ENCODE peak calls at places on chromosomes 4 and X, in six cellular contexts. One of them, this sample, is unnamed.

GRCh38 chr4:168993724-168994510 is 16.1 kb downstream of the CBR4 start:
- DNase-seq in Right ventricle myocardium superior: no peak
- DNase-seq in RPMI7951: peak
- DNase-seq in HEK293T: no peak
- DNase-seq in GM12891: no peak
- DNase-seq in cardiac fibroblast: peak
- DNase-seq in this sample: no peak

GRCh38 chr4:94690851-94691254 is 66.9 kb upstream of the BMPR1B start:
- DNase-seq in cardiac fibroblast: peak
- DNase-seq in GM12891: no peak
- DNase-seq in RPMI7951: peak
- DNase-seq in Right ventricle myocardium superior: no peak
- DNase-seq in HEK293T: no peak
- DNase-seq in this sample: no peak

GRCh38 chrX:46882266-46882665 is 30.0 kb upstream of the JADE3 start:
- DNase-seq in cardiac fibroblast: no peak
- DNase-seq in HEK293T: no peak
- DNase-seq in GM12891: no peak
- DNase-seq in RPMI7951: no peak
- DNase-seq in Right ventricle myocardium superior: no peak
- DNase-seq in this sample: no peak

GRCh38 chr4:84547211-84547610 is 35.7 kb upstream of the CDS1 start:
- DNase-seq in GM12891: no peak
- DNase-seq in cardiac fibroblast: no peak
- DNase-seq in HEK293T: no peak
- DNase-seq in RPMI7951: no peak
- DNase-seq in Right ventricle myocardium superior: no peak
- DNase-seq in this sample: no peak

GRCh38 chr4:109433281-109434006 is at the start of gene SEC24B:
- DNase-seq in Right ventricle myocardium superior: peak
- DNase-seq in cardiac fibroblast: peak
- DNase-seq in GM12891: peak
- DNase-seq in RPMI7951: peak
- DNase-seq in HEK293T: peak
- DNase-seq in this sample: peak

GRCh38 chrX:137033774-137034507 is at the start of gene GPR101:
- DNase-seq in RPMI7951: no peak
- DNase-seq in HEK293T: no peak
- DNase-seq in Right ventricle myocardium superior: no peak
- DNase-seq in GM12891: no peak
- DNase-seq in cardiac fibroblast: no peak
- DNase-seq in this sample: no peak

GRCh38 chr4:81504685-81505598 is 33.2 kb upstream of the RASGEF1B start:
- DNase-seq in Right ventricle myocardium superior: peak
- DNase-seq in HEK293T: no peak
- DNase-seq in GM12891: no peak
- DNase-seq in cardiac fibroblast: peak
- DNase-seq in RPMI7951: no peak
- DNase-seq in this sample: peak

GRCh38 chrX:9662148-9662547 is 103.5 kb downstream of the GPR143 start:
- DNase-seq in Right ventricle myocardium superior: no peak
- DNase-seq in GM12891: no peak
- DNase-seq in cardiac fibroblast: peak
- DNase-seq in RPMI7951: peak
- DNase-seq in HEK293T: no peak
- DNase-seq in this sample: no peak

GRCh38 chrX:13387656-13388421 is 68.0 kb upstream of the ATXN3L start:
- DNase-seq in RPMI7951: peak
- DNase-seq in HEK293T: no peak
- DNase-seq in cardiac fibroblast: no peak
- DNase-seq in GM12891: no peak
- DNase-seq in Right ventricle myocardium superior: no peak
- DNase-seq in this sample: no peak

GRCh38 chrX:54357414-54358377 is at the start of gene WNK3:
- DNase-seq in HEK293T: peak
- DNase-seq in Right ventricle myocardium superior: peak
- DNase-seq in RPMI7951: peak
- DNase-seq in cardiac fibroblast: peak
- DNase-seq in GM12891: peak
- DNase-seq in this sample: peak

GRCh38 chrX:65689377-65689776 is 21.9 kb downstream of the MSN start:
- DNase-seq in Right ventricle myocardium superior: no peak
- DNase-seq in cardiac fibroblast: no peak
- DNase-seq in HEK293T: no peak
- DNase-seq in GM12891: no peak
- DNase-seq in RPMI7951: no peak
- DNase-seq in this sample: no peak

GRCh38 chr4:81984746-81985145 is 389.0 kb downstream of the HNRNPD start:
- DNase-seq in HEK293T: no peak
- DNase-seq in Right ventricle myocardium superior: no peak
- DNase-seq in GM12891: no peak
- DNase-seq in cardiac fibroblast: no peak
- DNase-seq in RPMI7951: no peak
- DNase-seq in this sample: no peak

GRCh38 chr4:93359609-93360008 is 468.9 kb upstream of the ATOH1 start:
- DNase-seq in cardiac fibroblast: no peak
- DNase-seq in RPMI7951: no peak
- DNase-seq in GM12891: no peak
- DNase-seq in Right ventricle myocardium superior: no peak
- DNase-seq in HEK293T: no peak
- DNase-seq in this sample: no peak

GRCh38 chrX:22690116-22690515 is 309.6 kb upstream of the DDX53 start:
- DNase-seq in GM12891: no peak
- DNase-seq in cardiac fibroblast: peak
- DNase-seq in RPMI7951: no peak
- DNase-seq in Right ventricle myocardium superior: no peak
- DNase-seq in HEK293T: no peak
- DNase-seq in this sample: no peak

GRCh38 chrX:65705439-65705838 is 38.0 kb downstream of the MSN start:
- DNase-seq in RPMI7951: no peak
- DNase-seq in cardiac fibroblast: no peak
- DNase-seq in GM12891: no peak
- DNase-seq in Right ventricle myocardium superior: no peak
- DNase-seq in HEK293T: no peak
- DNase-seq in this sample: no peak

GRCh38 chrX:1222511-1223252 is 10.2 kb upstream of the CRLF2 start:
- DNase-seq in HEK293T: no peak
- DNase-seq in GM12891: no peak
- DNase-seq in Right ventricle myocardium superior: no peak
- DNase-seq in cardiac fibroblast: no peak
- DNase-seq in RPMI7951: peak
- DNase-seq in this sample: no peak

GRCh38 chr4:38128478-38129451 is 168.6 kb downstream of the PTTG2 start:
- DNase-seq in Right ventricle myocardium superior: no peak
- DNase-seq in RPMI7951: peak
- DNase-seq in HEK293T: no peak
- DNase-seq in GM12891: no peak
- DNase-seq in cardiac fibroblast: peak
- DNase-seq in this sample: no peak

GRCh38 chrX:120753413-120754251 is 122.0 kb downstream of the CT47B1 start:
- DNase-seq in Right ventricle myocardium superior: no peak
- DNase-seq in GM12891: no peak
- DNase-seq in HEK293T: no peak
- DNase-seq in RPMI7951: no peak
- DNase-seq in cardiac fibroblast: no peak
- DNase-seq in this sample: no peak

GRCh38 chr4:172096771-172097170 is 283.6 kb downstream of the GALNTL6 start:
- DNase-seq in HEK293T: no peak
- DNase-seq in Right ventricle myocardium superior: no peak
- DNase-seq in cardiac fibroblast: peak
- DNase-seq in RPMI7951: no peak
- DNase-seq in GM12891: no peak
- DNase-seq in this sample: no peak

GRCh38 chr4:108172231-108172779 is 3.6 kb upstream of the LEF1 start:
- DNase-seq in cardiac fibroblast: peak
- DNase-seq in HEK293T: no peak
- DNase-seq in Right ventricle myocardium superior: no peak
- DNase-seq in GM12891: no peak
- DNase-seq in RPMI7951: peak
- DNase-seq in this sample: no peak

GRCh38 chr4:40241936-40242590 is 45.2 kb downstream of the RHOH start:
- DNase-seq in Right ventricle myocardium superior: no peak
- DNase-seq in HEK293T: no peak
- DNase-seq in cardiac fibroblast: no peak
- DNase-seq in RPMI7951: no peak
- DNase-seq in GM12891: no peak
- DNase-seq in this sample: no peak

This sample was measured in tibial artery.